ENCODE peak calls at places on chromosomes 1 and 21, in nine cellular contexts. One of them, this sample, is unnamed.

GRCh38 chr1:206963119-206963712 is 7.0 kb downstream of the FCAMR start:
- DNase-seq in LNCaP clone FGC: no peak
- DNase-seq in mammary epithelial cell: peak
- DNase-seq in colonic mucosa: no peak
- DNase-seq in hepatocyte: no peak
- DNase-seq in OCI-LY7: no peak
- DNase-seq in Caco-2: no peak
- DNase-seq in heart right ventricle: no peak
- DNase-seq in HL-60: no peak
- DNase-seq in this sample: peak

GRCh38 chr1:19665456-19666138 is 922 bp downstream of the HTR6 start:
- DNase-seq in LNCaP clone FGC: no peak
- DNase-seq in mammary epithelial cell: no peak
- DNase-seq in colonic mucosa: no peak
- DNase-seq in hepatocyte: no peak
- DNase-seq in OCI-LY7: no peak
- DNase-seq in Caco-2: no peak
- DNase-seq in heart right ventricle: no peak
- DNase-seq in HL-60: no peak
- DNase-seq in this sample: no peak

GRCh38 chr1:212655668-212656440 is 43.8 kb downstream of the BATF3 start:
- DNase-seq in LNCaP clone FGC: no peak
- DNase-seq in mammary epithelial cell: peak
- DNase-seq in colonic mucosa: no peak
- DNase-seq in hepatocyte: no peak
- DNase-seq in OCI-LY7: no peak
- DNase-seq in Caco-2: no peak
- DNase-seq in heart right ventricle: no peak
- DNase-seq in HL-60: no peak
- DNase-seq in this sample: peak

GRCh38 chr21:39326607-39327307 is 13.3 kb upstream of the BRWD1 start:
- DNase-seq in LNCaP clone FGC: no peak
- DNase-seq in mammary epithelial cell: no peak
- DNase-seq in colonic mucosa: no peak
- DNase-seq in hepatocyte: no peak
- DNase-seq in OCI-LY7: no peak
- DNase-seq in Caco-2: no peak
- DNase-seq in heart right ventricle: no peak
- DNase-seq in HL-60: no peak
- DNase-seq in this sample: no peak

GRCh38 chr1:64895500-64895899 is 70.8 kb downstream of the JAK1 start:
- DNase-seq in LNCaP clone FGC: no peak
- DNase-seq in mammary epithelial cell: no peak
- DNase-seq in colonic mucosa: no peak
- DNase-seq in hepatocyte: no peak
- DNase-seq in OCI-LY7: peak
- DNase-seq in Caco-2: no peak
- DNase-seq in heart right ventricle: no peak
- DNase-seq in HL-60: peak
- DNase-seq in this sample: no peak

GRCh38 chr1:183543619-183544204 is 46.5 kb downstream of the NCF2 start:
- DNase-seq in LNCaP clone FGC: no peak
- DNase-seq in mammary epithelial cell: peak
- DNase-seq in colonic mucosa: peak
- DNase-seq in hepatocyte: peak
- DNase-seq in OCI-LY7: peak
- DNase-seq in Caco-2: no peak
- DNase-seq in heart right ventricle: peak
- DNase-seq in HL-60: peak
- DNase-seq in this sample: peak

GRCh38 chr1:226626577-226626956 is 78.0 kb downstream of the STUM start:
- DNase-seq in LNCaP clone FGC: no peak
- DNase-seq in mammary epithelial cell: peak
- DNase-seq in colonic mucosa: peak
- DNase-seq in hepatocyte: peak
- DNase-seq in OCI-LY7: peak
- DNase-seq in Caco-2: no peak
- DNase-seq in heart right ventricle: peak
- DNase-seq in HL-60: peak
- DNase-seq in this sample: peak

GRCh38 chr1:25641931-25642611 is 25.5 kb downstream of the MAN1C1 start:
- DNase-seq in LNCaP clone FGC: no peak
- DNase-seq in mammary epithelial cell: peak
- DNase-seq in colonic mucosa: no peak
- DNase-seq in hepatocyte: no peak
- DNase-seq in OCI-LY7: no peak
- DNase-seq in Caco-2: no peak
- DNase-seq in heart right ventricle: no peak
- DNase-seq in HL-60: no peak
- DNase-seq in this sample: no peak

GRCh38 chr1:31936278-31936965 is 1.7 kb downstream of the PTP4A2 start:
- DNase-seq in LNCaP clone FGC: no peak
- DNase-seq in mammary epithelial cell: peak
- DNase-seq in colonic mucosa: no peak
- DNase-seq in hepatocyte: peak
- DNase-seq in OCI-LY7: peak
- DNase-seq in Caco-2: no peak
- DNase-seq in heart right ventricle: no peak
- DNase-seq in HL-60: no peak
- DNase-seq in this sample: peak

GRCh38 chr21:18041012-18041411 is 203.6 kb upstream of the CHODL start:
- DNase-seq in LNCaP clone FGC: peak
- DNase-seq in mammary epithelial cell: no peak
- DNase-seq in colonic mucosa: no peak
- DNase-seq in hepatocyte: peak
- DNase-seq in OCI-LY7: peak
- DNase-seq in Caco-2: peak
- DNase-seq in heart right ventricle: no peak
- DNase-seq in HL-60: peak
- DNase-seq in this sample: peak

GRCh38 chr1:184118051-184118450 is 66.5 kb downstream of the TSEN15 start:
- DNase-seq in LNCaP clone FGC: no peak
- DNase-seq in mammary epithelial cell: peak
- DNase-seq in colonic mucosa: no peak
- DNase-seq in hepatocyte: peak
- DNase-seq in OCI-LY7: no peak
- DNase-seq in Caco-2: no peak
- DNase-seq in heart right ventricle: no peak
- DNase-seq in HL-60: no peak
- DNase-seq in this sample: peak

GRCh38 chr1:216221260-216221700 is 202.0 kb downstream of the USH2A start:
- DNase-seq in LNCaP clone FGC: peak
- DNase-seq in mammary epithelial cell: peak
- DNase-seq in colonic mucosa: peak
- DNase-seq in hepatocyte: peak
- DNase-seq in OCI-LY7: peak
- DNase-seq in Caco-2: peak
- DNase-seq in heart right ventricle: peak
- DNase-seq in HL-60: peak
- DNase-seq in this sample: peak

GRCh38 chr1:33993301-33993700 is 129.4 kb downstream of the HMGB4 start:
- DNase-seq in LNCaP clone FGC: no peak
- DNase-seq in mammary epithelial cell: no peak
- DNase-seq in colonic mucosa: no peak
- DNase-seq in hepatocyte: no peak
- DNase-seq in OCI-LY7: no peak
- DNase-seq in Caco-2: no peak
- DNase-seq in heart right ventricle: no peak
- DNase-seq in HL-60: no peak
- DNase-seq in this sample: no peak

GRCh38 chr1:34373912-34374311 is 197.2 kb downstream of the C1orf94 start:
- DNase-seq in LNCaP clone FGC: peak
- DNase-seq in mammary epithelial cell: no peak
- DNase-seq in colonic mucosa: no peak
- DNase-seq in hepatocyte: no peak
- DNase-seq in OCI-LY7: no peak
- DNase-seq in Caco-2: no peak
- DNase-seq in heart right ventricle: no peak
- DNase-seq in HL-60: no peak
- DNase-seq in this sample: no peak

GRCh38 chr1:62271137-62271536 is 48.1 kb downstream of the KANK4 start:
- DNase-seq in LNCaP clone FGC: no peak
- DNase-seq in mammary epithelial cell: no peak
- DNase-seq in colonic mucosa: no peak
- DNase-seq in hepatocyte: peak
- DNase-seq in OCI-LY7: no peak
- DNase-seq in Caco-2: no peak
- DNase-seq in heart right ventricle: no peak
- DNase-seq in HL-60: no peak
- DNase-seq in this sample: no peak

GRCh38 chr1:31977361-31978131 is 36.1 kb upstream of the KHDRBS1 start:
- DNase-seq in LNCaP clone FGC: no peak
- DNase-seq in mammary epithelial cell: peak
- DNase-seq in colonic mucosa: no peak
- DNase-seq in hepatocyte: peak
- DNase-seq in OCI-LY7: peak
- DNase-seq in Caco-2: peak
- DNase-seq in heart right ventricle: peak
- DNase-seq in HL-60: peak
- DNase-seq in this sample: peak

GRCh38 chr1:69244211-69244610 is 323.5 kb upstream of the LRRC7 start:
- DNase-seq in LNCaP clone FGC: no peak
- DNase-seq in mammary epithelial cell: no peak
- DNase-seq in colonic mucosa: no peak
- DNase-seq in hepatocyte: no peak
- DNase-seq in OCI-LY7: no peak
- DNase-seq in Caco-2: no peak
- DNase-seq in heart right ventricle: no peak
- DNase-seq in HL-60: no peak
- DNase-seq in this sample: no peak

GRCh38 chr1:150925080-150925479 is 1.1 kb upstream of the SETDB1 start:
- DNase-seq in LNCaP clone FGC: no peak
- DNase-seq in mammary epithelial cell: no peak
- DNase-seq in colonic mucosa: peak
- DNase-seq in hepatocyte: no peak
- DNase-seq in OCI-LY7: no peak
- DNase-seq in Caco-2: no peak
- DNase-seq in heart right ventricle: no peak
- DNase-seq in HL-60: no peak
- DNase-seq in this sample: no peak

GRCh38 chr1:246565751-246566127 is 322 bp downstream of the TFB2M start:
- DNase-seq in LNCaP clone FGC: peak
- DNase-seq in mammary epithelial cell: no peak
- DNase-seq in colonic mucosa: no peak
- DNase-seq in hepatocyte: no peak
- DNase-seq in OCI-LY7: no peak
- DNase-seq in Caco-2: peak
- DNase-seq in heart right ventricle: no peak
- DNase-seq in HL-60: no peak
- DNase-seq in this sample: peak

GRCh38 chr1:212908971-212909370 is 41.4 kb upstream of the VASH2 start:
- DNase-seq in LNCaP clone FGC: no peak
- DNase-seq in mammary epithelial cell: no peak
- DNase-seq in colonic mucosa: no peak
- DNase-seq in hepatocyte: no peak
- DNase-seq in OCI-LY7: no peak
- DNase-seq in Caco-2: no peak
- DNase-seq in heart right ventricle: no peak
- DNase-seq in HL-60: no peak
- DNase-seq in this sample: no peak

GRCh38 chr21:33069994-33070811 is at the start of gene OLIG1:
- DNase-seq in LNCaP clone FGC: no peak
- DNase-seq in mammary epithelial cell: peak
- DNase-seq in colonic mucosa: peak
- DNase-seq in hepatocyte: peak
- DNase-seq in OCI-LY7: no peak
- DNase-seq in Caco-2: no peak
- DNase-seq in heart right ventricle: no peak
- DNase-seq in HL-60: peak
- DNase-seq in this sample: peak
- H3K4me3 ChIP-seq in LNCaP clone FGC: peak
- H3K4me3 ChIP-seq in mammary epithelial cell: no peak
- H3K4me3 ChIP-seq in colonic mucosa: peak
- H3K4me3 ChIP-seq in hepatocyte: peak
- H3K4me3 ChIP-seq in OCI-LY7: no peak
- H3K4me3 ChIP-seq in Caco-2: peak
- H3K4me3 ChIP-seq in heart right ventricle: peak
- H3K4me3 ChIP-seq in HL-60: peak
- H3K4me3 ChIP-seq in this sample: no peak

DNA sequence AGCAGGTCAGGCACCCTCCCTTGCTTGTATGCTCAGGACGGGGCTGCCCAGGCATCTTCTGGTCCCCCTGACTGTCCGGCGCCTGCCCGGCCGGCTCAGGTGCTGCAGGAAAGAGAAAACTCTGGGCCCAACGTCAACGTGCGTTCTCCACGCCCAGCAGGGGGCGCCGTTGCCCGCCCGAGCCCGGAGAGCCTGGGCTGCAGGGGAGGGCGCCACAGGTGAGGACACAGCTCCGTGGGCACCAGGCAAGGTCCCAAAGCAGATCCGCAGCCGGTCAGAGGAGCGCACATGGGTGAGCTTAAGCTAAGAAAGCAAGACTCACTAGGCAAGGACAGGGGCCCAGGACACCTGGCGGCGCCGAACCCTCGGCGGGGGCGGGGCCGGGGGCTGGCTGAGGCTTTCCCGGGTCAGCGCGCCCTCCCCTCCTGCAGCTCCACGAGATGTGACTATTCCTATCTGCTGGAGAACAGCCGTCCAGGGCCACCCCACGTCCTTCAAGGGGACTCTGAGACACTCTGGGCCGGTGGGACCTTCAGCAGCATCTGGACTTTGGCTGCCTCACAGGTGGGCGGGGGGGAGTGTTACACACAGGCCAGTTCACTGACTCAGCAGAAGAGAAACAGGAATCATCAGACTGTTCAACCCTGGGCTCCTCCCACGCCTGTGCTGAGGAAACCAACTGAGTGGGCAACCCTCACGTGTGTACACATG is 29.3 kb downstream of the KRTAP10-1 start:
- DNase-seq in LNCaP clone FGC: peak
- DNase-seq in mammary epithelial cell: peak
- DNase-seq in colonic mucosa: peak
- DNase-seq in hepatocyte: peak
- DNase-seq in OCI-LY7: peak
- DNase-seq in Caco-2: peak
- DNase-seq in heart right ventricle: peak
- DNase-seq in HL-60: peak
- DNase-seq in this sample: peak
- TF ChIP-seq CTCF in LNCaP clone FGC: peak
- TF ChIP-seq CTCF in mammary epithelial cell: peak
- TF ChIP-seq CTCF in colonic mucosa: peak
- TF ChIP-seq CTCF in hepatocyte: peak
- TF ChIP-seq CTCF in OCI-LY7: peak
- TF ChIP-seq CTCF in Caco-2: peak
- TF ChIP-seq CTCF in heart right ventricle: peak
- TF ChIP-seq CTCF in HL-60: peak
- TF ChIP-seq CTCF in this sample: peak

GRCh38 chr1:63789856-63790605 is 16.2 kb downstream of the ROR1 start:
- DNase-seq in LNCaP clone FGC: no peak
- DNase-seq in mammary epithelial cell: no peak
- DNase-seq in colonic mucosa: no peak
- DNase-seq in hepatocyte: no peak
- DNase-seq in OCI-LY7: no peak
- DNase-seq in Caco-2: no peak
- DNase-seq in heart right ventricle: no peak
- DNase-seq in HL-60: no peak
- DNase-seq in this sample: no peak
- H3K4me3 ChIP-seq in LNCaP clone FGC: no peak
- H3K4me3 ChIP-seq in mammary epithelial cell: no peak
- H3K4me3 ChIP-seq in colonic mucosa: no peak
- H3K4me3 ChIP-seq in hepatocyte: no peak
- H3K4me3 ChIP-seq in OCI-LY7: no peak
- H3K4me3 ChIP-seq in Caco-2: no peak
- H3K4me3 ChIP-seq in heart right ventricle: no peak
- H3K4me3 ChIP-seq in HL-60: no peak
- H3K4me3 ChIP-seq in this sample: no peak

GRCh38 chr21:32257952-32258785 is 20.7 kb downstream of the MIS18A start:
- DNase-seq in LNCaP clone FGC: peak
- DNase-seq in mammary epithelial cell: peak
- DNase-seq in colonic mucosa: peak
- DNase-seq in hepatocyte: peak
- DNase-seq in OCI-LY7: peak
- DNase-seq in Caco-2: peak
- DNase-seq in heart right ventricle: peak
- DNase-seq in HL-60: peak
- DNase-seq in this sample: peak
- TF ChIP-seq CTCF in LNCaP clone FGC: peak
- TF ChIP-seq CTCF in mammary epithelial cell: peak
- TF ChIP-seq CTCF in colonic mucosa: peak
- TF ChIP-seq CTCF in hepatocyte: peak
- TF ChIP-seq CTCF in OCI-LY7: peak
- TF ChIP-seq CTCF in Caco-2: peak
- TF ChIP-seq CTCF in heart right ventricle: peak
- TF ChIP-seq CTCF in HL-60: peak
- TF ChIP-seq CTCF in this sample: peak

This sample was measured in epithelial cell of esophagus.